ENCODE peak calls at places on chromosomes 16 and 17, in ten cellular contexts. I is mucosa of descending colon; C is NCI-H1694; J is stimulated activated CD4-positive, alpha-beta T cell treated with anti-CD3 and anti-CD28 coated beads, Interleukin-1b, Interleukin-23, amount 100 ng/mL, for 24 hours; K is effector memory CD4-positive, alpha-beta T cell; D is anterior cingulate cortex; U is activated T-cell treated with anti-CD3 and anti-CD28 coated beads for 1 hour; X is activated T-helper 9 cell treated with anti-CD3 and anti-CD28 coated beads, Interleukin-2, amount 50 U/mL, for 16 hours; Y is RCC 7860; V is natural killer cell treated with Interleukin-12 subunit alpha and Interleukin-12 subunit beta and Interleukin-15 and Interleukin-18, amount 100 ng/mL, for 72 hours. B is an unnamed sample.

GRCh38 chr16:2954647-2955381 is 9.3 kb upstream of the KREMEN2 start:
- DNase-seq in Y (no peak), K (no peak), I (no peak), U (no peak), X (no peak), C (no peak), D (no peak), V (no peak), J (no peak), B (no peak)

GRCh38 chr17:19244357-19244756 is 7.2 kb downstream of the EPN2 start:
- DNase-seq in I (no peak), Y (no peak), D (no peak), K (no peak), V (no peak), U (no peak), C (no peak), X (no peak), J (no peak), B (no peak)

GRCh38 chr16:728131-728889 is 1.4 kb downstream of the HAGHL start:
- DNase-seq in I (peak; percentile 81), D (peak; percentile 37), J (no peak), C (no peak), U (peak; percentile 41), V (no peak), K (peak; percentile 57), X (peak; percentile 40), Y (peak; percentile 80), B (peak; percentile 86)

GRCh38 chr17:76657505-76658386 is 14.2 kb upstream of the ST6GALNAC1 start:
- DNase-seq in K (no peak), C (no peak), I (no peak), D (no peak), J (no peak), X (no peak), U (no peak), V (no peak), Y (no peak), B (no peak)

GRCh38 chr17:28902819-28903545 is at the start of gene DHRS13:
- DNase-seq in I (peak; percentile 97), D (peak; percentile 89), K (peak; percentile 92), V (peak; percentile 93), Y (peak; percentile 89), J (peak; percentile 83), C (peak; percentile 81), U (peak; percentile 95), X (peak; percentile 91), B (peak; percentile 88)

GRCh38 chr17:37299257-37299985 is 76.4 kb upstream of the C17orf78 start:
- DNase-seq in K (no peak), Y (no peak), X (no peak), J (no peak), C (no peak), U (no peak), V (no peak), D (no peak), I (no peak), B (no peak)

GRCh38 chr16:80583466-80583865 is 42.7 kb downstream of the DYNLRB2 start:
- DNase-seq in K (no peak), C (no peak), D (no peak), X (peak; percentile 31), Y (peak; percentile 35), J (no peak), U (no peak), V (peak; percentile 63), I (no peak), B (peak; percentile 12)

GRCh38 chr16:7921360-7921759 is 588.7 kb downstream of the RBFOX1 start:
- DNase-seq in C (no peak), J (no peak), D (no peak), X (no peak), Y (no peak), I (no peak), U (no peak), K (no peak), V (no peak), B (no peak)

GRCh38 chr17:76843703-76844484 is 24.3 kb upstream of the MGAT5B start:
- DNase-seq in C (no peak), I (no peak), V (no peak), D (no peak), Y (peak; percentile 20), U (no peak), J (no peak), K (no peak), X (no peak), B (no peak)

GRCh38 chr16:5793556-5793955 is 696.0 kb upstream of the EEF2KMT start:
- DNase-seq in K (no peak), Y (no peak), J (no peak), C (no peak), X (no peak), D (no peak), I (no peak), V (no peak), U (no peak), B (no peak)

GRCh38 chr17:68061512-68062313 is 26.2 kb downstream of the KPNA2 start:
- DNase-seq in U (no peak), J (no peak), K (no peak), V (no peak), C (no peak), X (no peak), D (no peak), Y (no peak), I (no peak), B (peak; percentile 29)

GRCh38 chr17:78038748-78039288 is 80.3 kb downstream of the TNRC6C start:
- DNase-seq in V (no peak), X (no peak), I (no peak), U (no peak), Y (no peak), D (no peak), J (no peak), C (peak; percentile 52), K (no peak), B (no peak)

GRCh38 chr16:87295259-87295658 is 21.9 kb downstream of the C16orf95 start:
- DNase-seq in Y (peak; percentile 33), X (no peak), I (no peak), K (no peak), U (no peak), J (no peak), V (no peak), C (no peak), D (no peak), B (peak; percentile 31)

GRCh38 chr17:2239882-2240430 is 63.6 kb downstream of the SMG6 start:
- DNase-seq in K (no peak), V (no peak), J (no peak), D (no peak), U (no peak), Y (peak; percentile 64), I (no peak), C (no peak), X (peak; percentile 29), B (peak; percentile 97)

GRCh38 chr17:20009302-20010098 is at the start of gene SPECC1:
- DNase-seq in K (peak; percentile 76), I (peak; percentile 89), U (peak; percentile 78), V (peak; percentile 91), X (peak; percentile 84), D (peak; percentile 77), J (no peak), Y (peak; percentile 25), C (peak; percentile 68), B (peak; percentile 42)

GRCh38 chr16:424623-425081 is 797 bp upstream of the RAB11FIP3 start:
- DNase-seq in X (no peak), K (no peak), D (peak; percentile 54), Y (no peak), J (no peak), V (no peak), U (no peak), C (no peak), I (peak; percentile 70), B (no peak)

GRCh38 chr17:78705071-78705470 is 77.0 kb downstream of the CYTH1 start:
- DNase-seq in D (no peak), Y (no peak), C (no peak), K (no peak), I (no peak), X (no peak), V (no peak), J (no peak), U (no peak), B (no peak)

GRCh38 chr16:31528726-31529397 is 1.2 kb downstream of the AHSP start:
- DNase-seq in K (no peak), J (no peak), Y (no peak), V (no peak), U (no peak), I (no peak), D (no peak), X (no peak), C (no peak), B (peak; percentile 38)

GRCh38 chr16:51393381-51394005 is 242.4 kb upstream of the SALL1 start:
- DNase-seq in K (no peak), D (no peak), Y (no peak), I (no peak), X (no peak), J (no peak), V (no peak), C (no peak), U (no peak), B (no peak)

GRCh38 chr17:68006797-68007196 is 10.5 kb upstream of the C17orf58 start:
- DNase-seq in C (no peak), Y (no peak), V (no peak), X (no peak), D (no peak), K (no peak), J (no peak), I (no peak), U (no peak), B (no peak)

GRCh38 chr17:6427284-6427781 is 7.6 kb downstream of the AIPL1 start:
- DNase-seq in Y (peak; percentile 50), C (peak; percentile 4), J (no peak), V (peak; percentile 75), X (no peak), K (peak; percentile 38), I (no peak), D (no peak), U (no peak), B (peak; percentile 71)

GRCh38 chr16:9469512-9469911 is 378.1 kb downstream of the HAPSTR1 start:
- DNase-seq in Y (peak; percentile 92), I (no peak), U (no peak), K (no peak), D (no peak), V (no peak), J (no peak), C (no peak), X (no peak), B (peak; percentile 29)

GRCh38 chr17:296382-296781 is 56.2 kb downstream of the RPH3AL start:
- DNase-seq in C (no peak), D (no peak), J (no peak), U (no peak), Y (no peak), K (no peak), X (no peak), V (no peak), I (no peak), B (no peak)

GRCh38 chr16:17170435-17170834 is 300.3 kb downstream of the XYLT1 start:
- DNase-seq in D (no peak), U (no peak), C (no peak), Y (no peak), K (no peak), X (no peak), I (no peak), J (no peak), V (no peak), B (no peak)

GRCh38 chr16:65057184-65057583 is 64.7 kb downstream of the CDH11 start:
- DNase-seq in C (no peak), D (no peak), U (no peak), V (no peak), K (no peak), Y (no peak), J (no peak), I (no peak), X (no peak), B (no peak)

GRCh38 chr16:69017036-69017783 is 88.2 kb upstream of the HAS3 start:
- DNase-seq in V (no peak), D (no peak), U (no peak), J (no peak), I (no peak), K (no peak), X (no peak), C (no peak), Y (peak; percentile 89), B (peak; percentile 75)

GRCh38 chr17:74210191-74211140 is 2.9 kb upstream of the TTYH2 start:
- DNase-seq in Y (peak; percentile 49), I (peak; percentile 80), V (peak; percentile 77), X (peak; percentile 72), D (peak; percentile 53), J (peak; percentile 67), U (peak; percentile 74), C (peak; percentile 90), K (peak; percentile 71), B (peak; percentile 58)

GRCh38 chr17:60792250-60792898 is 114.7 kb downstream of the BCAS3 start:
- DNase-seq in X (no peak), K (no peak), Y (no peak), I (no peak), D (no peak), J (no peak), U (no peak), V (no peak), C (no peak), B (no peak)